ENCODE peak calls at places on chromosomes 1 and 21, in five cellular contexts. A, B, Z, R and D are unnamed samples.

GRCh38 chr1:7663451-7664146 is 107.5 kb upstream of the VAMP3 start:
- DNase-seq in A (no peak), B (no peak), Z (no peak), R (no peak), D (no peak)

GRCh38 chr1:181036107-181036843 is 2.5 kb downstream of the MR1 start:
- DNase-seq in A (no peak), B (no peak), Z (no peak), R (no peak), D (no peak)

GRCh38 chr1:4595341-4596225 is 58.8 kb upstream of the AJAP1 start:
- DNase-seq in A (no peak), B (no peak), Z (no peak), R (peak), D (no peak)

GRCh38 chr21:22791986-22792560 is 1793.9 kb downstream of the NCAM2 start:
- DNase-seq in A (no peak), B (peak), Z (no peak), R (no peak), D (no peak)

GRCh38 chr21:15192243-15192642 is 127.4 kb upstream of the NRIP1 start:
- DNase-seq in A (no peak), B (peak), Z (no peak), R (no peak), D (no peak)

GRCh38 chr1:186183970-186184628 is 191.0 kb downstream of the TPR start:
- DNase-seq in A (no peak), B (no peak), Z (no peak), R (no peak), D (no peak)

GRCh38 chr1:94970783-94971182 is 43.9 kb upstream of the CNN3 start:
- DNase-seq in A (no peak), B (no peak), Z (no peak), R (no peak), D (no peak)

GRCh38 chr21:43829575-43830119 is 35.4 kb upstream of the AGPAT3 start:
- DNase-seq in A (no peak), B (no peak), Z (no peak), R (no peak), D (no peak)

GRCh38 chr1:23592209-23592905 is 33.1 kb upstream of the ID3 start:
- DNase-seq in A (no peak), B (no peak), Z (no peak), R (no peak), D (no peak)

GRCh38 chr1:51313268-51313852 is 17.0 kb downstream of the TTC39A start:
- DNase-seq in A (no peak), B (no peak), Z (no peak), R (no peak), D (peak)
- TF ChIP-seq CTCF in A (no peak), B (no peak), Z (peak), R (no peak), D (no peak)

GRCh38 chr1:240091201-240091600 is 482 bp upstream of the FMN2 start:
- DNase-seq in A (no peak), B (no peak), Z (no peak), R (no peak), D (no peak)

GRCh38 chr1:240092301-240093119 is 827 bp downstream of the FMN2 start:
- DNase-seq in A (no peak), B (no peak), Z (no peak), R (no peak), D (peak)

GRCh38 chr1:240093120-240093961 is 1.7 kb downstream of the FMN2 start:
- DNase-seq in A (no peak), B (no peak), Z (no peak), R (no peak), D (no peak)

GRCh38 chr1:240094043-240094722 is 2.5 kb downstream of the FMN2 start:
- DNase-seq in A (no peak), B (no peak), Z (no peak), R (no peak), D (no peak)

DNA sequence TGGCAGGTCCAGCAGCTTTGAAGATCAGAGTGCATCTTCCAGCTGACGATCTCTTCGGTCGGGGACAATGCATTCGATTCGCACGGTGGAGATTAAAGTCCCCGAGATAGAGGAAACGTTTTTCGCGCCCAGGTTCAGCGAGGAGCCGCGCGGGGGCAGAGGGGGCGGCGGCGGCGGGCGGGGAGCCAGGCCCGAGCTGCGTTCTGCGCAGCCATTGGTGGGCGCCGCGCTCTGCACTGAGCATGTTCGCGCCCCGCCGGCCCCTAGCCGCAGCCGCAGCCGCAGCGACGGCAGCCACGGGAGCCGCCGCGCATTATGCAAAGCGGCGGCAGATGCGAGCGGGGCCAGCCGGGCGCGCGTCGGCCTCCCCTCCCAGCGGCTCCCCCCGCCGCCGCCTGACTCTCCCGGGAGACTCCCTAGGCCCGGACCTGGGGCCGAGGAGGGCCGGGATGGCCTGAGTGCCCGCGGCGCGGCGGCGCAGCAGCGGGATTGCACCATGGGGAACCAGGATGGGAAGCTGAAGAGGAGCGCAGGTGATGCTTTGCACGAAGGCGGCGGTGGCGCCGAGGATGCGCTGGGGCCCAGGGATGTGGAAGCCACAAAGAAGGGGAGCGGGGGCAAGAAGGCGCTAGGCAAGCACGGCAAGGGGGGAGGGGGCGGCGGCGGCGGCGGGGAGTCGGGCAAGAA is at the start of gene FMN2:
- DNase-seq in A (no peak), B (no peak), Z (no peak), R (no peak), D (peak)
- H3K4me3 ChIP-seq in A (peak), B (peak), Z (no peak), R (peak), D (peak)

GRCh38 chr1:15433471-15433870 is 4.8 kb upstream of the CTRC start:
- DNase-seq in A (no peak), B (no peak), Z (no peak), R (no peak), D (peak)
- TF ChIP-seq POLR2A in A (no peak), B (no peak), Z (no peak), R (no peak), D (no peak)

GRCh38 chr1:66436378-66437135 is 97.4 kb upstream of the SGIP1 start:
- DNase-seq in A (no peak), B (no peak), Z (no peak), R (no peak), D (no peak)
- TF ChIP-seq CTCF in A (peak), B (no peak), Z (peak), R (no peak), D (peak)

GRCh38 chr1:149936076-149936991 is at the start of gene MTMR11:
- DNase-seq in A (no peak), B (peak), Z (no peak), R (peak), D (peak)
- H3K4me3 ChIP-seq in A (peak), B (peak), Z (peak), R (peak), D (peak)

DNA sequence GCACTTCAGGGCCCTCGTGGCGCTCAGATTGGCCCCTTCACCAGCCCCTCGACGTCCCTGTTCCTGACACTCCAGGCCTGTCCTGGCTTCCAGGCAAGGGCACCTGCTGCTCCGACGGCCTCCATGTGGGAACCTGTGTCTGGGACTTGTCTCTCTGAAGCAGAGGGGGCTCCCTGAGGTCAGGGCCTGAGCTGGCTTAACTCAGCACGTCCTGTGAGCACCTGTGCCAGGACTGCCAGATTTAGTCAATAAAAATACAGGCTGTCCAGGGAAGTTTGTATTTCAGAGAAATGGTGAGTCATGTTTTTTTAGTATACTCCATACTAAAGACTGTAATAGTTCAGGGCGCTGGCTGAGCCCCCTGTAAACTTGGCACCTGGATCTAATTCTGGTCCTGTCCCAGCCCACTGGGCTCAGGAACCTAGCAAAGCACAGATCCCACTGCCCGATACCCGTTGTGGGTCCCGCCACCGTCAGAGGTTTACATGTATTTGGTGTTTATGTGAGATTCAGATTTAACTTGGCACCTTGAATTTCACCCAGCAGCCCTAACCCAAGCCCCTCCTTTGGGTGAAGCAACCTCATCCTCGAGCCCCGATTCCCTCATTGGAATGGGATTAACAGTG is 109.9 kb upstream of the IFFO2 start:
- DNase-seq in A (no peak), B (no peak), Z (peak), R (no peak), D (no peak)
- TF ChIP-seq POLR2A in A (no peak), B (no peak), Z (no peak), R (no peak), D (no peak)

GRCh38 chr1:31978853-31979400 is 34.7 kb upstream of the KHDRBS1 start:
- DNase-seq in A (no peak), B (no peak), Z (no peak), R (no peak), D (no peak)

GRCh38 chr1:31976401-31976800 is 37.3 kb upstream of the KHDRBS1 start:
- DNase-seq in A (no peak), B (no peak), Z (no peak), R (no peak), D (no peak)

GRCh38 chr1:31981976-31982375 is 31.7 kb upstream of the KHDRBS1 start:
- DNase-seq in A (no peak), B (no peak), Z (no peak), R (no peak), D (no peak)

GRCh38 chr1:31980835-31981782 is 32.6 kb upstream of the KHDRBS1 start:
- DNase-seq in A (no peak), B (no peak), Z (no peak), R (no peak), D (no peak)

DNA sequence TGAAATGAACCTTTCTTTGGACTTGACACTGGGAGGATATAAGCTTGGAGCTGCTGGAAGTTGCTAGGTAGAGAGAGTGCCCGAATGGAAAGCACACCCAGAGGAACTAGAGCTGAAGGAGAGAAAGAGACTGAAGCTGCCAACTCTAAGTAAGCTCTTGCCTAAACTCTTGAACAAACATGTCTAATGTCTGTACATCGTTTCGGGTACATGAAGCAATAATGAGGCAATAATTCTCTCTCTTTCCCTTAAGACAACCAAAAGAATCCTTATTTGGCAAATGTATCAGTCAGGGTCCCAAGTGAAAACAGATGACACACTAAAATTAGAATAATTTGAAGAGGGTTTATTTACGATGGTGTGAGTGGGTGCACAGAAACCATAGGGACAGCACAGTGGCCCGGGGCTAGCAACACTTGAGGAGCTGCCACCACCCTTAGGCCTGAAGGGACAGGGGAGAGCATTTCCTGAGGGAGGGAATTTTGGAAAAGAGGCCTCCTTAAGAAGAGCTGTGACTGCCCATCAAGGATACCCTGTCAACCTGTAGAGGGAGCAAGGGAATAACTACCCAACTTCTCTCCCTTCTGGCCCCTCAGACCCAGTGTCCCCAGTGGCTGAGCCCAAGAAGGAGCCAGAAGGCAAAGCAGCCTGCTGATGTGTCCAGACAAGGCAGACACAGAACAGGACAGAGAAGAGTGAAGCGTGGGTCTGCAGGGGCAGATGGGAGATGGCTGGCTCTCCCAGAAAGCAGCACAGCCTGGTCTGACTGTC is 36.1 kb upstream of the KHDRBS1 start:
- DNase-seq in A (no peak), B (no peak), Z (no peak), R (no peak), D (no peak)
- TF ChIP-seq CTCF in A (peak), B (peak), Z (no peak), R (no peak), D (no peak)